ENCODE peak calls at places on chromosomes 2 and 18, in eight cellular contexts. M is K562; Z is tibial artery; B is OCI-LY7; V is upper lobe of left lung; U is CD8-positive, alpha-beta T cell; A is left lung; Q is stomach. F is an unnamed sample. For H3K4me1, the result is how much of the 10 kb centered on the place peaks cover.

GRCh38 chr2:172909454-172909853 is 166.2 kb upstream of the MAP3K20 start:
- DNase-seq in V (no peak), B (no peak), U (no peak), Q (no peak), Z (no peak), A (no peak), M (no peak), F (no peak)

GRCh38 chr2:28286678-28287077 is 106.0 kb upstream of the FOSL2 start:
- DNase-seq in U (no peak), A (no peak), V (no peak), M (no peak), Q (no peak), B (no peak), Z (no peak), F (no peak)

GRCh38 chr2:28869494-28870145 is 489 bp downstream of the TRMT61B start:
- DNase-seq in A (no peak), Q (no peak), U (peak), Z (peak), M (no peak), B (no peak), V (peak), F (no peak)

GRCh38 chr18:80133124-80133523 is 24.1 kb downstream of the ADNP2 start:
- DNase-seq in Q (no peak), U (no peak), M (no peak), Z (no peak), B (no peak), A (no peak), V (no peak), F (no peak)

GRCh38 chr2:7007846-7008741 is 90.9 kb downstream of the RNF144A start:
- DNase-seq in V (peak), M (peak), U (no peak), A (peak), B (no peak), Q (peak), Z (peak), F (peak)

GRCh38 chr2:40243581-40243980 is 208.3 kb downstream of the SLC8A1 start:
- DNase-seq in B (no peak), V (no peak), Q (no peak), A (no peak), M (no peak), Z (no peak), U (no peak), F (no peak)

GRCh38 chr2:12131975-12132374 is 385.5 kb downstream of the LPIN1 start:
- DNase-seq in B (no peak), M (no peak), V (no peak), Q (no peak), A (no peak), Z (no peak), U (no peak), F (no peak)

GRCh38 chr2:10235909-10236550 is 66.7 kb upstream of the HPCAL1 start:
- DNase-seq in Q (no peak), Z (no peak), M (no peak), B (no peak), A (no peak), V (no peak), U (no peak), F (no peak)

GRCh38 chr18:21179590-21180220 is 62.3 kb upstream of the GREB1L start:
- DNase-seq in U (peak), A (no peak), M (peak), Z (peak), V (peak), Q (peak), B (peak), F (no peak)

GRCh38 chr2:109348645-109349554 is 219.9 kb downstream of the SH3RF3 start:
- DNase-seq in Z (no peak), M (no peak), Q (no peak), U (peak), V (no peak), A (no peak), B (no peak), F (no peak)

GRCh38 chr2:177625744-177626655 is 233.4 kb downstream of the AGPS start:
- DNase-seq in Z (no peak), U (no peak), A (no peak), M (no peak), V (no peak), Q (no peak), B (peak), F (no peak)

GRCh38 chr2:54895735-54896134 is 154.5 kb downstream of the RTN4 start:
- DNase-seq in V (no peak), U (no peak), A (no peak), B (no peak), Q (no peak), M (no peak), Z (no peak), F (no peak)

GRCh38 chr2:98175811-98176210 is 88.8 kb downstream of the VWA3B start:
- DNase-seq in M (no peak), Q (no peak), V (no peak), Z (no peak), A (no peak), U (no peak), B (peak), F (no peak)

GRCh38 chr18:72700961-72701710 is 157.0 kb upstream of the CBLN2 start:
- DNase-seq in B (no peak), U (no peak), A (no peak), M (no peak), Z (no peak), V (no peak), Q (no peak), F (no peak)

GRCh38 chr2:19675856-19676460 is 225.8 kb downstream of the TTC32 start:
- DNase-seq in B (no peak), Q (no peak), V (no peak), A (no peak), M (no peak), Z (no peak), U (no peak), F (no peak)

GRCh38 chr2:14910659-14911058 is 278.1 kb downstream of the LRATD1 start:
- DNase-seq in A (no peak), Z (no peak), U (no peak), B (no peak), V (no peak), M (no peak), Q (no peak), F (no peak)

GRCh38 chr2:144660518-144661316 is 140.8 kb upstream of the ZEB2 start:
- DNase-seq in M (no peak), B (no peak), Q (no peak), U (no peak), V (no peak), A (no peak), Z (no peak), F (no peak)

GRCh38 chr2:196987654-196988364 is 61.3 kb upstream of the PGAP1 start:
- DNase-seq in M (no peak), U (no peak), Q (no peak), A (no peak), V (no peak), Z (no peak), B (peak), F (no peak)

GRCh38 chr2:14524041-14524802 is 108.3 kb upstream of the LRATD1 start:
- DNase-seq in V (no peak), M (no peak), Q (no peak), U (no peak), Z (no peak), A (no peak), B (no peak), F (no peak)

GRCh38 chr2:207896525-207897295 is 127.0 kb upstream of the FZD5 start:
- DNase-seq in B (no peak), U (no peak), M (peak), V (no peak), Z (no peak), A (no peak), Q (no peak), F (no peak)

GRCh38 chr2:62657752-62658151 is 47.8 kb upstream of the EHBP1 start:
- DNase-seq in B (peak), M (no peak), Z (no peak), Q (no peak), U (no peak), A (no peak), V (no peak), F (no peak)

GRCh38 chr2:13676269-13676668 is 956.2 kb upstream of the LRATD1 start:
- DNase-seq in A (no peak), B (no peak), Q (no peak), V (no peak), M (no peak), Z (no peak), U (no peak), F (no peak)

GRCh38 chr2:183070942-183071844 is 7.4 kb upstream of the DUSP19 start:
- DNase-seq in Z (peak), B (no peak), U (no peak), M (no peak), V (peak), Q (peak), A (no peak), F (peak)

GRCh38 chr2:10989151-10989550 is 77.4 kb downstream of the KCNF1 start:
- DNase-seq in M (no peak), A (no peak), Z (no peak), B (no peak), V (peak), Q (no peak), U (no peak), F (no peak)

GRCh38 chr2:29579495-29580178 is 341.7 kb downstream of the ALK start:
- DNase-seq in M (no peak), B (no peak), A (no peak), Z (no peak), Q (no peak), V (no peak), U (no peak), F (no peak)

GRCh38 chr2:238142382-238143205 is 4.1 kb downstream of the KLHL30 start:
- DNase-seq in V (no peak), Z (no peak), B (no peak), M (no peak), Q (no peak), A (no peak), U (no peak), F (peak)

GRCh38 chr18:2413352-2413751 is 158.0 kb downstream of the METTL4 start:
- DNase-seq in Q (no peak), Z (no peak), M (no peak), U (no peak), B (no peak), V (no peak), A (no peak), F (no peak)

GRCh38 chr2:72104821-72105588 is 42.7 kb downstream of the CYP26B1 start:
- DNase-seq in M (no peak), U (no peak), B (no peak), Z (no peak), A (no peak), V (no peak), Q (no peak), F (no peak)

GRCh38 chr2:9950521-9951271 is 797 bp upstream of the GRHL1 start:
- DNase-seq in Q (peak), Z (no peak), B (no peak), U (no peak), M (no peak), V (peak), A (peak), F (peak)

GRCh38 chr2:230866704-230867561 is 2.2 kb downstream of the ITM2C start:
- DNase-seq in B (peak), Q (peak), A (no peak), V (peak), M (no peak), U (peak), Z (no peak), F (peak)

GRCh38 chr2:199997296-199997695 is 41.9 kb downstream of the MAIP1 start:
- DNase-seq in Q (no peak), U (no peak), A (no peak), B (no peak), V (no peak), Z (no peak), M (no peak), F (no peak)

GRCh38 chr2:75022516-75022915 is 64.1 kb downstream of the POLE4 start:
- DNase-seq in V (no peak), Q (no peak), M (no peak), B (no peak), A (no peak), U (no peak), Z (no peak), F (no peak)

GRCh38 chr2:75020476-75020875 is 62.0 kb downstream of the POLE4 start:
- DNase-seq in A (no peak), B (no peak), U (no peak), Z (no peak), V (no peak), M (no peak), Q (no peak), F (no peak)

GRCh38 chr2:75021672-75022071 is 63.2 kb downstream of the POLE4 start:
- DNase-seq in A (no peak), Z (no peak), B (no peak), U (no peak), V (no peak), Q (no peak), M (no peak), F (no peak)

GRCh38 chr2:75018162-75018561 is 59.7 kb downstream of the POLE4 start:
- DNase-seq in Q (no peak), U (no peak), M (no peak), B (no peak), A (no peak), V (no peak), Z (no peak), F (no peak)
- H3K27ac ChIP-seq in Q (no peak), U (no peak), M (no peak), B (no peak), A (no peak), V (no peak), Z (no peak), F (no peak)

GRCh38 chr18:8049147-8049546 is 482.0 kb downstream of the PTPRM start:
- DNase-seq in U (no peak), V (no peak), M (no peak), Z (no peak), Q (no peak), A (no peak), B (no peak), F (no peak)

GRCh38 chr18:8046421-8046820 is 479.3 kb downstream of the PTPRM start:
- DNase-seq in A (no peak), V (no peak), U (no peak), M (no peak), Z (no peak), Q (no peak), B (no peak), F (no peak)

GRCh38 chr18:8052237-8052701 is 485.2 kb downstream of the PTPRM start:
- DNase-seq in M (no peak), Z (no peak), A (no peak), Q (no peak), U (no peak), V (no peak), B (no peak), F (no peak)

GRCh38 chr18:8050616-8051314 is 483.6 kb downstream of the PTPRM start:
- DNase-seq in A (no peak), V (no peak), Z (no peak), Q (no peak), B (no peak), U (no peak), M (no peak), F (no peak)

DNA sequence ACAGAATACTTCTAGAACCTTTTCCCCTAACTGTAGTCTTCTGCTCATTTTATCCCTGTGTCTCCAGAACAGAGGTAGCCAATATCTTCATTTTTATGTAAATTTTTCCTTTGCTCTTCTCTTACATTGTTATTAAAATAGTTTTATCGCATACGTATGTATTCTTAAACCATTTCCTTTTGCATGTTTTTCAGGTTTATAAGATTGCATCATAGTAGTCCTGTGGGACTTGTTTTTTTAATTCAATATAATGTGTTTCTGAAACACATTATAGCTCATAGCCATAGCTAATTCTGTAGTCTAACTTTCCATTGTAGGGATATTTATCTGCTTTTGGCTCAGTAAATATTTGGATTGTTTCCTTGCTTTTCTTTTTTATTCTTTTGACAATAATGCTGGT is 484.3 kb downstream of the PTPRM start:
- DNase-seq in A (no peak), M (no peak), B (no peak), Z (no peak), Q (no peak), V (no peak), U (no peak), F (no peak)
- H3K4me1 ChIP-seq in A (under half), M (under half), B (under half), Z (under half), Q (under half), V (under half), U (under half), F (under half)

GRCh38 chr18:78981652-78981955 is 2.0 kb downstream of the SALL3 start:
- DNase-seq in V (no peak), M (no peak), Q (no peak), B (no peak), Z (no peak), A (no peak), U (no peak), F (no peak)

GRCh38 chr18:78979058-78979680 is 449 bp upstream of the SALL3 start:
- DNase-seq in A (no peak), Z (no peak), Q (no peak), U (no peak), M (no peak), B (no peak), V (no peak), F (peak)

GRCh38 chr18:78979682-78980278 is at the start of gene SALL3:
- DNase-seq in Z (no peak), B (no peak), V (no peak), U (no peak), M (no peak), Q (no peak), A (no peak), F (no peak)

GRCh38 chr18:78980777-78981651 is 1.4 kb downstream of the SALL3 start:
- DNase-seq in B (no peak), V (no peak), M (no peak), U (no peak), Z (no peak), A (no peak), Q (no peak), F (no peak)

DNA sequence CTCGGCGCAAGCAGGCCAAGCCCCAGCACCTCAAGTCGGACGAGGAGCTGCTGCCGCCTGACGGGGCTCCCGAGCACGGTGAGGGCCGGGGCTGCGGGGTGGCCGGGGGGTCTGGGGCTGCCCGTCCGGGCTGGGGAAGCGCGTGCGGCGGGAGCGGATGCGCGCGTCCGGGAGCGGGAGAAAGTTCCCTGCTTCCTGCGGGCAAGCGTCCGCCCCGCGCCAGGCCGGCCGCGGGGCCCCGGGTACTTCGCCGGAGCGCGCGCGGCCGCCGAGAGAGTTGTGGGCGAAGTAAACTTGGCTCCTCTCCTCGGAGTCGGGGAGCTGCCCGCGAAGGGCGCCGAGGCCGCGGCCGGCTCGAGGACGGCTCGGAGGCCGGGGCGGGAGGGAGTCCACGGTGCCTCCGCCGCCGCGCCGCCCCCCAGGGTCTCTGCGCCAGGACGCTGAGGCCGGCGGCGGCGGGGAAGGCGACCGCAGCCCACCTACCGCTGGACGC is 707 bp downstream of the SALL3 start:
- DNase-seq in M (no peak), U (no peak), B (no peak), Q (no peak), Z (no peak), A (no peak), V (no peak), F (no peak)
- H3K4me3 ChIP-seq in M (no peak), U (no peak), B (no peak), Q (peak), Z (peak), A (no peak), V (peak), F (peak)

DNA sequence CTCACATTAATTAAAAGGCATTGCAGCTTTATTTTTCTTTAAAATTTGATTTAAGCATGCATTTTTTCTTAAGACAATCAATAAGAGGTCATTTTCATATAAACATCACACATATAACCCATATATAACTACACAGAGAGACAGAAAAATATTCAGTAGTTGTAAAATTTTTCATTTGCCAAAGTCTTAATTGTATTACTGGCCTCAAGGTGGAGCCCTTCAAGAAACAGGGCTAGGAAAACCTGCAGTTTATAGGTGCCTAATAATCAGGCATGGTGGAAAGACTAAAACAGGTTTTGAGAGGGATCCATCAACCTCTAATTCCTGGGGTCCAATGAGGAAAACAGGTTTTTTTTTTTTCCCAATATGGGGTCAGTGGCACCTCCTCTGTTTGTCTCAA is 71.3 kb upstream of the ZNF804A start:
- DNase-seq in Z (no peak), V (no peak), A (no peak), M (no peak), B (peak), U (no peak), Q (no peak), F (no peak)
- H3K27ac ChIP-seq in Z (no peak), V (no peak), A (no peak), M (no peak), B (no peak), U (no peak), Q (no peak), F (no peak)

GRCh38 chr2:47867205-47867604 is 39.1 kb downstream of the FBXO11 start:
- DNase-seq in Z (peak), U (no peak), Q (no peak), V (peak), M (no peak), A (no peak), B (peak), F (no peak)
- H3K4me1 ChIP-seq in Z (under half), U (half or more), Q (under half), V (under half), M (under half), A (under half), B (under half), F (under half)